ENCODE peak calls at places on chromosomes 7 and 10, in six cellular contexts. One of them, this sample, is unnamed.
A peak's percentile ranks its signal among the peaks of the same experiment; 100 is the strongest.

GRCh38 chr10:14371616-14372015 is 40.9 kb upstream of the FRMD4A start:
- DNase-seq in neural progenitor cell: no peak
- DNase-seq in HL-60: no peak
- DNase-seq in lower leg skin: no peak
- DNase-seq in suprapubic skin: no peak
- DNase-seq in pancreas: no peak
- DNase-seq in this sample: no peak

GRCh38 chr10:12681250-12681649 is 320.3 kb downstream of the CCDC3 start:
- DNase-seq in neural progenitor cell: no peak
- DNase-seq in lower leg skin: no peak
- DNase-seq in pancreas: no peak
- DNase-seq in HL-60: no peak
- DNase-seq in suprapubic skin: no peak
- DNase-seq in this sample: no peak

GRCh38 chr10:3803884-3804741 is 19.1 kb upstream of the KLF6 start:
- DNase-seq in suprapubic skin: no peak
- DNase-seq in HL-60: peak; percentile 15
- DNase-seq in lower leg skin: no peak
- DNase-seq in pancreas: no peak
- DNase-seq in neural progenitor cell: no peak
- DNase-seq in this sample: no peak

GRCh38 chr7:95758187-95758586 is 14.2 kb upstream of the DYNC1I1 start:
- DNase-seq in neural progenitor cell: peak; percentile 39
- DNase-seq in suprapubic skin: no peak
- DNase-seq in lower leg skin: no peak
- DNase-seq in HL-60: no peak
- DNase-seq in pancreas: no peak
- DNase-seq in this sample: no peak

GRCh38 chr7:110534241-110534931 is 556.5 kb upstream of the LRRN3 start:
- DNase-seq in neural progenitor cell: no peak
- DNase-seq in lower leg skin: peak; percentile 87
- DNase-seq in suprapubic skin: no peak
- DNase-seq in pancreas: no peak
- DNase-seq in HL-60: no peak
- DNase-seq in this sample: no peak

GRCh38 chr7:23226841-23227450 is 19.6 kb upstream of the GPNMB start:
- DNase-seq in pancreas: no peak
- DNase-seq in HL-60: no peak
- DNase-seq in suprapubic skin: no peak
- DNase-seq in neural progenitor cell: no peak
- DNase-seq in lower leg skin: no peak
- DNase-seq in this sample: no peak

GRCh38 chr7:116591202-116592040 is 66.6 kb downstream of the CAV1 start:
- DNase-seq in pancreas: no peak
- DNase-seq in suprapubic skin: no peak
- DNase-seq in neural progenitor cell: no peak
- DNase-seq in HL-60: no peak
- DNase-seq in lower leg skin: no peak
- DNase-seq in this sample: no peak

GRCh38 chr7:134662871-134663205 is 16.2 kb downstream of the BPGM start:
- DNase-seq in HL-60: no peak
- DNase-seq in pancreas: no peak
- DNase-seq in neural progenitor cell: no peak
- DNase-seq in lower leg skin: no peak
- DNase-seq in suprapubic skin: no peak
- DNase-seq in this sample: no peak

GRCh38 chr10:6581750-6582697 is 1.9 kb upstream of the PRKCQ start:
- DNase-seq in neural progenitor cell: peak; percentile 33
- DNase-seq in suprapubic skin: no peak
- DNase-seq in lower leg skin: peak; percentile 39
- DNase-seq in pancreas: no peak
- DNase-seq in HL-60: no peak
- DNase-seq in this sample: no peak

GRCh38 chr7:152854386-152854785 is 94.8 kb downstream of the ACTR3B start:
- DNase-seq in HL-60: no peak
- DNase-seq in suprapubic skin: no peak
- DNase-seq in lower leg skin: peak; percentile 67
- DNase-seq in pancreas: no peak
- DNase-seq in neural progenitor cell: no peak
- DNase-seq in this sample: no peak

GRCh38 chr10:94902080-94902479 is 36.4 kb upstream of the CYP2C9 start:
- DNase-seq in pancreas: no peak
- DNase-seq in lower leg skin: no peak
- DNase-seq in neural progenitor cell: no peak
- DNase-seq in HL-60: no peak
- DNase-seq in suprapubic skin: no peak
- DNase-seq in this sample: no peak

GRCh38 chr10:72089618-72090017 is 1.3 kb upstream of the SPOCK2 start:
- DNase-seq in pancreas: no peak
- DNase-seq in lower leg skin: no peak
- DNase-seq in suprapubic skin: peak; percentile 44
- DNase-seq in HL-60: no peak
- DNase-seq in neural progenitor cell: no peak
- DNase-seq in this sample: peak; percentile 43

GRCh38 chr7:74412603-74413002 is 41.1 kb upstream of the GTF2IRD1 start:
- DNase-seq in neural progenitor cell: no peak
- DNase-seq in lower leg skin: no peak
- DNase-seq in HL-60: no peak
- DNase-seq in suprapubic skin: no peak
- DNase-seq in pancreas: no peak
- DNase-seq in this sample: no peak

GRCh38 chr7:23450518-23450917 is 19.8 kb downstream of the IGF2BP3 start:
- DNase-seq in suprapubic skin: no peak
- DNase-seq in pancreas: no peak
- DNase-seq in HL-60: no peak
- DNase-seq in lower leg skin: no peak
- DNase-seq in neural progenitor cell: no peak
- DNase-seq in this sample: no peak

GRCh38 chr10:88754272-88754671 is 5.5 kb upstream of the LIPN start:
- DNase-seq in neural progenitor cell: no peak
- DNase-seq in HL-60: no peak
- DNase-seq in pancreas: no peak
- DNase-seq in suprapubic skin: no peak
- DNase-seq in lower leg skin: no peak
- DNase-seq in this sample: no peak

GRCh38 chr7:128132426-128133069 is 101.3 kb upstream of the LRRC4 start:
- DNase-seq in pancreas: no peak
- DNase-seq in HL-60: no peak
- DNase-seq in suprapubic skin: no peak
- DNase-seq in lower leg skin: no peak
- DNase-seq in neural progenitor cell: no peak
- DNase-seq in this sample: no peak

GRCh38 chr7:128137096-128137655 is 103.9 kb upstream of the LEP start:
- DNase-seq in HL-60: peak; percentile 47
- DNase-seq in suprapubic skin: no peak
- DNase-seq in neural progenitor cell: no peak
- DNase-seq in pancreas: no peak
- DNase-seq in lower leg skin: no peak
- DNase-seq in this sample: no peak

GRCh38 chr7:128136215-128136597 is 104.9 kb upstream of the LEP start:
- DNase-seq in pancreas: no peak
- DNase-seq in neural progenitor cell: peak; percentile 67
- DNase-seq in suprapubic skin: no peak
- DNase-seq in HL-60: no peak
- DNase-seq in lower leg skin: no peak
- DNase-seq in this sample: no peak

GRCh38 chr7:128131701-128132100 is 100.5 kb upstream of the LRRC4 start:
- DNase-seq in HL-60: no peak
- DNase-seq in pancreas: no peak
- DNase-seq in neural progenitor cell: no peak
- DNase-seq in lower leg skin: no peak
- DNase-seq in suprapubic skin: no peak
- DNase-seq in this sample: no peak

GRCh38 chr7:128135275-128136214 is 104.3 kb upstream of the LRRC4 start:
- DNase-seq in pancreas: peak; percentile 30
- DNase-seq in neural progenitor cell: peak; percentile 87
- DNase-seq in suprapubic skin: no peak
- DNase-seq in HL-60: peak; percentile 32
- DNase-seq in lower leg skin: no peak
- DNase-seq in this sample: peak; percentile 43
- H3K4me3 ChIP-seq in pancreas: peak overlapping the region; percentile 21
- H3K4me3 ChIP-seq in neural progenitor cell: peak overlapping the region; percentile 69
- H3K4me3 ChIP-seq in suprapubic skin: peak overlapping the region; percentile 58
- H3K4me3 ChIP-seq in HL-60: peak overlapping the region; percentile 45
- H3K4me3 ChIP-seq in lower leg skin: peak overlapping the region; percentile 31
- H3K4me3 ChIP-seq in this sample: peak overlapping the region; percentile 37

GRCh38 chr10:75003195-75003594 is 108.3 kb upstream of the SAMD8 start:
- DNase-seq in neural progenitor cell: no peak
- DNase-seq in pancreas: no peak
- DNase-seq in lower leg skin: no peak
- DNase-seq in suprapubic skin: no peak
- DNase-seq in HL-60: no peak
- DNase-seq in this sample: no peak

GRCh38 chr10:75002351-75002725 is 109.1 kb upstream of the SAMD8 start:
- DNase-seq in pancreas: no peak
- DNase-seq in neural progenitor cell: no peak
- DNase-seq in HL-60: no peak
- DNase-seq in suprapubic skin: no peak
- DNase-seq in lower leg skin: no peak
- DNase-seq in this sample: no peak

GRCh38 chr10:75001715-75002350 is 109.6 kb upstream of the SAMD8 start:
- DNase-seq in neural progenitor cell: no peak
- DNase-seq in lower leg skin: no peak
- DNase-seq in HL-60: no peak
- DNase-seq in pancreas: no peak
- DNase-seq in suprapubic skin: no peak
- DNase-seq in this sample: no peak

GRCh38 chr10:75000748-75001321 is 110.6 kb upstream of the SAMD8 start:
- DNase-seq in lower leg skin: no peak
- DNase-seq in neural progenitor cell: no peak
- DNase-seq in pancreas: no peak
- DNase-seq in HL-60: no peak
- DNase-seq in suprapubic skin: no peak
- DNase-seq in this sample: no peak

GRCh38 chr10:75003891-75004290 is 107.6 kb upstream of the SAMD8 start:
- DNase-seq in neural progenitor cell: no peak
- DNase-seq in HL-60: no peak
- DNase-seq in lower leg skin: no peak
- DNase-seq in suprapubic skin: no peak
- DNase-seq in pancreas: no peak
- DNase-seq in this sample: no peak
- TF ChIP-seq CTCF in neural progenitor cell: no peak
- TF ChIP-seq CTCF in HL-60: no peak
- TF ChIP-seq CTCF in lower leg skin: no peak
- TF ChIP-seq CTCF in suprapubic skin: no peak
- TF ChIP-seq CTCF in pancreas: no peak
- TF ChIP-seq CTCF in this sample: no peak

GRCh38 chr10:46557319-46558140 is 1.1 kb upstream of the GPRIN2 start:
- DNase-seq in pancreas: peak; percentile 36
- DNase-seq in HL-60: peak; percentile 7
- DNase-seq in lower leg skin: peak; percentile 90
- DNase-seq in neural progenitor cell: no peak
- DNase-seq in suprapubic skin: peak; percentile 88
- DNase-seq in this sample: peak; percentile 23
- H3K4me3 ChIP-seq in pancreas: no peak overlapping the region
- H3K4me3 ChIP-seq in HL-60: no peak overlapping the region
- H3K4me3 ChIP-seq in lower leg skin: no peak overlapping the region
- H3K4me3 ChIP-seq in neural progenitor cell: peak overlapping the region; percentile 79
- H3K4me3 ChIP-seq in suprapubic skin: no peak overlapping the region
- H3K4me3 ChIP-seq in this sample: peak overlapping the region; percentile 61

DNA sequence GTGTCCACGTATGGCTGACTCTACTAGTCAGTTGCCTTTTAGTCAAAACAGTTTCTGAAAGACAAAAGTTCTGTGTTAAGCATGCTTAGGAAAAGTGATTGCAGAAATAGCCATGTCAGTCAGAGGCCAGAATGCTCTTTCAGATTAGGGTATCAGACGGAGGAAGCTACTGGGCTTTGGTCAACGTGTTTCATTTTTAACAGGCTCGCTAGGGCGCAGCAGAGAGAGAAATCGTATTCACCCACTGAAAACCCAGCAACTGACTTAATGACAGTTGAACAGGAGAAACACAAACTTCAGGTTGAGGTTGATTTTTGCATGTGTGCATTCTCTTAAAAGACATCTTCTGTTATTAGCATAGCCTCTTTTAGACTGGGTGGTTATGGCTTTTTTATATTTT is 322.6 kb upstream of the KIAA1217 start:
- DNase-seq in pancreas: no peak
- DNase-seq in neural progenitor cell: peak; percentile 50
- DNase-seq in lower leg skin: no peak
- DNase-seq in suprapubic skin: no peak
- DNase-seq in HL-60: no peak
- DNase-seq in this sample: no peak
- TF ChIP-seq CTCF in pancreas: no peak
- TF ChIP-seq CTCF in neural progenitor cell: peak; percentile 44
- TF ChIP-seq CTCF in lower leg skin: no peak
- TF ChIP-seq CTCF in suprapubic skin: no peak
- TF ChIP-seq CTCF in HL-60: no peak
- TF ChIP-seq CTCF in this sample: no peak

DNA sequence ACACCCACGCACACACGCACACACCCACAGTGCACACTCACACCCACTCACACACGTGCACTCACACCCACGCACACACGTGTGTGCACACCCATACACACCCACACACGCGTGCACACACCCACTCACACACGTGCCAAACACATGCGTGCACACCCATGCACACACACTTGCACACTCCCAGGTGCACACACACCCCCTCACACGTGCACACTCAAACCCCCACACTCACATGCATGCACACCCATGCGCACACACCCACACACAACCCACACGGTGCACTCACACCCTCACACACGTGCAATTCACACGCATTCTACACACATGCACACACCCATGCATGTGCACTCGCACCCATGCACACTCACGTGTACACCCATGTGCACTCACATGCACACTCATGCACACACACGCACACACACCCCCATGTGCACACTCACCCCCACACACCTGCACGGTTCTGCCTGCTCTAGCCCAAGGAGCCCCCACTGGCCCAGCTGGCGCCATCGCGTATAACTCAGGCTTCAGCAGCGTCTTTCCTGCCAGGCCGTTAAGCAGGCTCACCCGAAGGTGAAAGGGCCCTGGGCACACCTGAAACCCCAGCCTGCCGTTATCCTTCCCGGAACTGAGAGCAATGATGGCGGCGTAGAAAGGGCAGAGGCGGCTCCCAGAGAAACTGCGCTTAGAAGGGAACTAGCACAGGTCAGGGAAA is 63.9 kb upstream of the PDGFA start:
- DNase-seq in lower leg skin: no peak
- DNase-seq in HL-60: no peak
- DNase-seq in neural progenitor cell: no peak
- DNase-seq in pancreas: no peak
- DNase-seq in suprapubic skin: no peak
- DNase-seq in this sample: no peak
- H3K4me3 ChIP-seq in lower leg skin: no peak overlapping the region
- H3K4me3 ChIP-seq in HL-60: peak overlapping the region; percentile 3
- H3K4me3 ChIP-seq in neural progenitor cell: no peak overlapping the region
- H3K4me3 ChIP-seq in pancreas: no peak overlapping the region
- H3K4me3 ChIP-seq in suprapubic skin: no peak overlapping the region
- H3K4me3 ChIP-seq in this sample: no peak overlapping the region